ENCODE peak calls at places on chromosome 20, in six cellular contexts. One of them, this sample, is unnamed.

GRCh38 chr20:44598413-44599290 is 16.3 kb downstream of the PKIG start:
- DNase-seq in adrenal gland: peak
- DNase-seq in psoas muscle: peak
- DNase-seq in HAP-1: no peak
- DNase-seq in HepG2: no peak
- DNase-seq in foreskin fibroblast: no peak
- DNase-seq in this sample: no peak

GRCh38 chr20:50635676-50636600 is 55.4 kb downstream of the RIPOR3 start:
- DNase-seq in psoas muscle: peak
- DNase-seq in adrenal gland: peak
- DNase-seq in HAP-1: peak
- DNase-seq in HepG2: peak
- DNase-seq in foreskin fibroblast: peak
- DNase-seq in this sample: peak

GRCh38 chr20:1894951-1895673 is at the start of gene SIRPA:
- DNase-seq in foreskin fibroblast: peak
- DNase-seq in psoas muscle: peak
- DNase-seq in adrenal gland: peak
- DNase-seq in HepG2: no peak
- DNase-seq in HAP-1: peak
- DNase-seq in this sample: peak

GRCh38 chr20:6700563-6701328 is 66.7 kb upstream of the BMP2 start:
- DNase-seq in adrenal gland: peak
- DNase-seq in psoas muscle: peak
- DNase-seq in HepG2: no peak
- DNase-seq in HAP-1: no peak
- DNase-seq in foreskin fibroblast: no peak
- DNase-seq in this sample: no peak

GRCh38 chr20:57404419-57405072 is 13.3 kb downstream of the RBM38 start:
- DNase-seq in HAP-1: no peak
- DNase-seq in psoas muscle: peak
- DNase-seq in adrenal gland: no peak
- DNase-seq in HepG2: no peak
- DNase-seq in foreskin fibroblast: no peak
- DNase-seq in this sample: no peak

GRCh38 chr20:45016089-45016641 is 49.9 kb downstream of the STK4 start:
- DNase-seq in HepG2: no peak
- DNase-seq in HAP-1: no peak
- DNase-seq in foreskin fibroblast: peak
- DNase-seq in adrenal gland: no peak
- DNase-seq in psoas muscle: no peak
- DNase-seq in this sample: peak

GRCh38 chr20:51985013-51985415 is 182.7 kb upstream of the SALL4 start:
- DNase-seq in HepG2: peak
- DNase-seq in HAP-1: peak
- DNase-seq in psoas muscle: no peak
- DNase-seq in foreskin fibroblast: peak
- DNase-seq in adrenal gland: peak
- DNase-seq in this sample: peak

GRCh38 chr20:17570347-17571152 is 675 bp downstream of the DSTN start:
- DNase-seq in psoas muscle: peak
- DNase-seq in adrenal gland: peak
- DNase-seq in HepG2: peak
- DNase-seq in foreskin fibroblast: peak
- DNase-seq in HAP-1: peak
- DNase-seq in this sample: peak

GRCh38 chr20:1333462-1334369 is 4.8 kb upstream of the SDCBP2 start:
- DNase-seq in HAP-1: no peak
- DNase-seq in foreskin fibroblast: no peak
- DNase-seq in HepG2: no peak
- DNase-seq in adrenal gland: no peak
- DNase-seq in psoas muscle: no peak
- DNase-seq in this sample: no peak

GRCh38 chr20:3705491-3705969 is 6.9 kb downstream of the SIGLEC1 start:
- DNase-seq in HepG2: no peak
- DNase-seq in psoas muscle: peak
- DNase-seq in adrenal gland: no peak
- DNase-seq in HAP-1: no peak
- DNase-seq in foreskin fibroblast: no peak
- DNase-seq in this sample: no peak

GRCh38 chr20:52493177-52493711 is 301.7 kb upstream of the ZFP64 start:
- DNase-seq in psoas muscle: no peak
- DNase-seq in HAP-1: peak
- DNase-seq in adrenal gland: peak
- DNase-seq in foreskin fibroblast: no peak
- DNase-seq in HepG2: no peak
- DNase-seq in this sample: peak

GRCh38 chr20:53750827-53751393 is 157.3 kb upstream of the ZNF217 start:
- DNase-seq in adrenal gland: no peak
- DNase-seq in HAP-1: no peak
- DNase-seq in psoas muscle: no peak
- DNase-seq in foreskin fibroblast: peak
- DNase-seq in HepG2: no peak
- DNase-seq in this sample: no peak

GRCh38 chr20:8267009-8267408 is 134.9 kb downstream of the PLCB1 start:
- DNase-seq in HepG2: no peak
- DNase-seq in HAP-1: no peak
- DNase-seq in adrenal gland: no peak
- DNase-seq in psoas muscle: no peak
- DNase-seq in foreskin fibroblast: no peak
- DNase-seq in this sample: no peak

GRCh38 chr20:45138451-45139300 is 14.4 kb upstream of the WFDC12 start:
- DNase-seq in psoas muscle: peak
- DNase-seq in HAP-1: peak
- DNase-seq in adrenal gland: peak
- DNase-seq in HepG2: peak
- DNase-seq in foreskin fibroblast: peak
- DNase-seq in this sample: peak

DNA sequence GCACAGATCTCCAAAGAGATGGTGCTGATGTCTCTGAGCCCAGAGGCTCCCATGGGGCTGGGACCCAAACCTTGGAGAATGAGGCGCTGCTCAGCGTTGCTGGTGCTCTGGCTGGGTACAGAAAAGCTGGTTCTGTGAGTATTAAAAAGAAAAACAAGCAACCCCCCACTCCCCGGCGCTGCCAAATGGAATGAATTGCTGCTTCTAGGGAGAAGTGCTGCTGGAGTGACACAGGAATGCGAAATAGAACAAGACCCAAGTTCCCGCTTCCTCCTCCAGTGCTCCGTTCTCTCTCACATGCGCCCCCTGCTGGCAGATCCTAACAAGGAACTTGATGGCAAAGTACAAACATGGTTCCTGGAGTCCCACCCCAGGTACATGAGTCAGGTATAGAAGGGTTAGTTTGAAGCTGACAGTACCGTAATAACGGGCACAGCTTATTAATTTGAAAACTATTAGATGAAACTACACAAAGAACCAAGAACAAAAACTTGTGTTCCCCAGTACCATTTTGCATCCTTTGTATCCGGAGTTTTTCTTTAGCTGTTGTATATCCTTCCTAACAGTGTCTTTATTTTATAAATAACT is 2.1 kb upstream of the DDX27 start:
- DNase-seq in foreskin fibroblast: peak
- DNase-seq in HepG2: peak
- DNase-seq in psoas muscle: peak
- DNase-seq in HAP-1: peak
- DNase-seq in adrenal gland: peak
- DNase-seq in this sample: peak
- H3K4me3 ChIP-seq in foreskin fibroblast: no peak
- H3K4me3 ChIP-seq in HepG2: no peak
- H3K4me3 ChIP-seq in psoas muscle: no peak
- H3K4me3 ChIP-seq in HAP-1: no peak
- H3K4me3 ChIP-seq in adrenal gland: no peak
- H3K4me3 ChIP-seq in this sample: no peak

DNA sequence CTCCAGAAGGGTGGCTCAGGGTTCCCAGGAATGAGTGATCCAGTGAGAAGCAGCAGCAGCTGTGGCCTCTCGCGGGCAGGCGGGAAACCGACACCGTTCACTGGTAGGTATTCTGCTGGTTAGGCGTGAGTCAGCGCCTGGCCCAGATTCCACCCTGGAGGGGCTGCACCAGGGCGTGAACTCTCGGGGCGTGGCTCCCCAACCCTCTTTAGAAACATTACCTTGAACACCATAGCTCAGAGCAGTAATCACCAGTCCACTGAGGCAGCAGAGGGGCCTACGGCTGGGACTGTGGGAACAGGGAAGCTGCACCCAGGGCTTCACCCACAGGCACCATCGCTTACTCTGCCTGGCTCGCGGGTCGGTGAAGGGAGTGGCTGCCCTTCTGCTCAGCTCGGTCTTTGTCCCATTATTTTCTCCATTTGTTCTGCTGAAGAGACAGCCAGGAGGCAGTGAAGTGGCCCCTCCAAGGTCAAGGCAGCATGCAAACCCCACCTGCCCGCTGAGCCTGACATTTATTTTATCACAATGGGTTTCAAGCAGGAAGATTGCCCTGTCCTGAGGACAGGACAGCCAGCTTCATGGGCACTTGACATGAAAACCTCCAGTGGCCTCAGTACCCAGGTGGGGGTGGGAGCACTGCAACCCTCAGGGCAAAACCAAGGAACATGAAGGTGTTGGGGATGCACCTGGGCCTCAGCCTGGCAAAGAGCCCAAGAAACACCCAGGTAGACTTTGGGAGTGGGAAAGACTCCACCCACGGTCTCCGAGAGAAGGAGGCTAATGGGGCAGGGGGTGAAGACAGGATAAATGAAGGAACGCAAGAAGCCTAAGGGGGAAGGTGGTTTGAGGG is 51.0 kb upstream of the CD93 start:
- DNase-seq in HepG2: no peak
- DNase-seq in foreskin fibroblast: no peak
- DNase-seq in psoas muscle: peak
- DNase-seq in HAP-1: no peak
- DNase-seq in adrenal gland: no peak
- DNase-seq in this sample: no peak
- H3K4me3 ChIP-seq in HepG2: no peak
- H3K4me3 ChIP-seq in foreskin fibroblast: no peak
- H3K4me3 ChIP-seq in psoas muscle: peak
- H3K4me3 ChIP-seq in HAP-1: no peak
- H3K4me3 ChIP-seq in adrenal gland: no peak
- H3K4me3 ChIP-seq in this sample: no peak

GRCh38 chr20:41031243-41031619 is 2.6 kb downstream of the TOP1 start:
- DNase-seq in foreskin fibroblast: no peak
- DNase-seq in HAP-1: no peak
- DNase-seq in psoas muscle: no peak
- DNase-seq in HepG2: no peak
- DNase-seq in adrenal gland: no peak
- DNase-seq in this sample: peak
- H3K4me3 ChIP-seq in foreskin fibroblast: peak
- H3K4me3 ChIP-seq in HAP-1: no peak
- H3K4me3 ChIP-seq in psoas muscle: peak
- H3K4me3 ChIP-seq in HepG2: peak
- H3K4me3 ChIP-seq in adrenal gland: peak
- H3K4me3 ChIP-seq in this sample: peak

GRCh38 chr20:62405108-62405980 is 1.7 kb downstream of the CABLES2 start:
- DNase-seq in HepG2: peak
- DNase-seq in adrenal gland: peak
- DNase-seq in HAP-1: no peak
- DNase-seq in foreskin fibroblast: peak
- DNase-seq in psoas muscle: peak
- DNase-seq in this sample: no peak
- H3K4me3 ChIP-seq in HepG2: no peak
- H3K4me3 ChIP-seq in adrenal gland: no peak
- H3K4me3 ChIP-seq in HAP-1: peak
- H3K4me3 ChIP-seq in foreskin fibroblast: peak
- H3K4me3 ChIP-seq in psoas muscle: peak
- H3K4me3 ChIP-seq in this sample: no peak

GRCh38 chr20:46485431-46485830 is 27.9 kb downstream of the ZNF334 start:
- DNase-seq in adrenal gland: no peak
- DNase-seq in foreskin fibroblast: no peak
- DNase-seq in psoas muscle: no peak
- DNase-seq in HAP-1: no peak
- DNase-seq in HepG2: no peak
- DNase-seq in this sample: no peak
- H3K4me3 ChIP-seq in adrenal gland: no peak
- H3K4me3 ChIP-seq in foreskin fibroblast: no peak
- H3K4me3 ChIP-seq in psoas muscle: no peak
- H3K4me3 ChIP-seq in HAP-1: no peak
- H3K4me3 ChIP-seq in HepG2: no peak
- H3K4me3 ChIP-seq in this sample: no peak

GRCh38 chr20:37973059-37973910 is 60.0 kb downstream of the TTI1 start:
- DNase-seq in psoas muscle: no peak
- DNase-seq in adrenal gland: no peak
- DNase-seq in HAP-1: no peak
- DNase-seq in foreskin fibroblast: no peak
- DNase-seq in HepG2: no peak
- DNase-seq in this sample: no peak

GRCh38 chr20:37980383-37980782 is 52.9 kb downstream of the TTI1 start:
- DNase-seq in foreskin fibroblast: no peak
- DNase-seq in HepG2: no peak
- DNase-seq in adrenal gland: no peak
- DNase-seq in psoas muscle: no peak
- DNase-seq in HAP-1: no peak
- DNase-seq in this sample: no peak

GRCh38 chr20:37979021-37979985 is 54.0 kb downstream of the TTI1 start:
- DNase-seq in psoas muscle: no peak
- DNase-seq in foreskin fibroblast: no peak
- DNase-seq in HAP-1: no peak
- DNase-seq in adrenal gland: no peak
- DNase-seq in HepG2: no peak
- DNase-seq in this sample: no peak

GRCh38 chr20:37977786-37978185 is 55.5 kb downstream of the TTI1 start:
- DNase-seq in HAP-1: no peak
- DNase-seq in foreskin fibroblast: no peak
- DNase-seq in psoas muscle: no peak
- DNase-seq in HepG2: no peak
- DNase-seq in adrenal gland: no peak
- DNase-seq in this sample: no peak

DNA sequence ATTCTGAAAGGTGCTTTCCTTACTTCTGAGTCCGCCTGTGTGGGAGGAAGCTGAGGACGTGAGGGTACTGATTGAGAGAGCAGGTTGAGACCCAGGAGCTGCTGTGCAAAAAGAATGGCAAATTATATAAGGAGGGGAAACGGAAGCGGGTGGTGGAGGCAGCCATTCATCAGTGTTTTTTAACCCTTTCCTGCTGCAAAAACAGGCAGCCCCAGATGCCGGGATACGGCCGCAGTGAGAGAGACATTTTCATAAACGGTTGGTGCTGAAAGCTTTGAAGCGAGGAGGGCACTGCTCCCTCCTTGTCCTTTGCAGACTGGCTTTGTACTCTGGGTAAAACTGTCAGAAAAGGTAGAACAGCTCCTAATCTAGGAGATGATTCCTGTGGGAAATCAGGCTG is 56.4 kb downstream of the TTI1 start:
- DNase-seq in HepG2: no peak
- DNase-seq in foreskin fibroblast: no peak
- DNase-seq in HAP-1: no peak
- DNase-seq in psoas muscle: no peak
- DNase-seq in adrenal gland: no peak
- DNase-seq in this sample: no peak
- H3K4me3 ChIP-seq in HepG2: no peak
- H3K4me3 ChIP-seq in foreskin fibroblast: no peak
- H3K4me3 ChIP-seq in HAP-1: no peak
- H3K4me3 ChIP-seq in psoas muscle: no peak
- H3K4me3 ChIP-seq in adrenal gland: no peak
- H3K4me3 ChIP-seq in this sample: no peak

This sample was measured in small intestine.